ENCODE peak calls at places on chromosomes 16 and 17, in four cellular contexts. R is mesendoderm, V is IMR-90, G is mesenchymal stem cell. T is an unnamed sample.

GRCh38 chr16:30445408-30446202 is at the start of gene SEPHS2:
- DNase-seq in G (peak), V (peak), R (peak), T (peak)

GRCh38 chr16:58299757-58300349 is 5.0 kb upstream of the PRSS54 start:
- DNase-seq in V (peak), G (no peak), R (peak), T (peak)

GRCh38 chr16:21301168-21301894 is 23.2 kb upstream of the CRYM start:
- DNase-seq in G (peak), V (peak), R (peak), T (peak)

GRCh38 chr16:20799599-20799998 is 6.7 kb downstream of the ERI2 start:
- DNase-seq in R (no peak), V (peak), G (peak), T (peak)

GRCh38 chr16:9791566-9791965 is 390.7 kb downstream of the GRIN2A start:
- DNase-seq in V (no peak), R (no peak), G (no peak), T (peak)

GRCh38 chr16:56833243-56833970 is 31.6 kb upstream of the SLC12A3 start:
- DNase-seq in G (no peak), V (no peak), R (no peak), T (no peak)

GRCh38 chr17:39591958-39592954 is 15.5 kb downstream of the NEUROD2 start:
- DNase-seq in V (peak), R (peak), G (peak), T (peak)

GRCh38 chr16:11076259-11077018 is 132.1 kb downstream of the CLEC16A start:
- DNase-seq in V (peak), R (no peak), G (no peak), T (peak)

GRCh38 chr17:44108440-44109311 is 14.8 kb downstream of the HDAC5 start:
- DNase-seq in V (peak), R (no peak), G (peak), T (no peak)

GRCh38 chr16:80997964-80998620 is 8.6 kb downstream of the CMC2 start:
- DNase-seq in V (no peak), R (no peak), G (no peak), T (no peak)

GRCh38 chr17:56309897-56310296 is 156.6 kb downstream of the ANKFN1 start:
- DNase-seq in V (peak), R (no peak), G (no peak), T (no peak)

GRCh38 chr16:71230122-71230845 is at the start of gene HYDIN:
- DNase-seq in R (peak), G (peak), V (peak), T (peak)

GRCh38 chr16:87463722-87464690 is 28.8 kb downstream of the ZCCHC14 start:
- DNase-seq in R (no peak), V (peak), G (peak), T (no peak)

GRCh38 chr16:10678655-10679054 is 16.1 kb downstream of the TEKT5 start:
- DNase-seq in G (no peak), V (no peak), R (peak), T (peak)

GRCh38 chr17:61284174-61284573 is 115.5 kb upstream of the TBX2 start:
- DNase-seq in V (peak), G (peak), R (no peak), T (no peak)

GRCh38 chr17:51461578-51462004 is 201.2 kb downstream of the UTP18 start:
- DNase-seq in G (peak), V (peak), R (peak), T (peak)

GRCh38 chr16:12468552-12468951 is 335.1 kb downstream of the CPPED1 start:
- DNase-seq in V (no peak), G (no peak), R (peak), T (peak)

GRCh38 chr17:80708497-80708896 is 163.9 kb downstream of the RPTOR start:
- DNase-seq in G (no peak), R (no peak), V (no peak), T (no peak)

GRCh38 chr16:89506791-89507191 is 1.4 kb upstream of the SPG7 start:
- DNase-seq in G (no peak), R (no peak), V (no peak), T (no peak)

GRCh38 chr16:89507834-89508590 is at the start of gene SPG7:
- DNase-seq in R (peak), V (peak), G (peak), T (peak)

GRCh38 chr16:89507219-89507833 is 877 bp upstream of the SPG7 start:
- DNase-seq in V (no peak), G (no peak), R (no peak), T (no peak)

GRCh38 chr16:89505204-89506112 is 2.7 kb upstream of the SPG7 start:
- DNase-seq in G (peak), R (no peak), V (peak), T (no peak)

GRCh38 chr16:89506113-89506504 is 2.1 kb upstream of the SPG7 start:
- DNase-seq in R (no peak), G (no peak), V (no peak), T (no peak)
- H3K4me2 ChIP-seq in R (no peak), G (no peak), V (peak), T (no peak)

GRCh38 chr16:4957720-4958509 is at the start of gene SEC14L5:
- DNase-seq in G (peak), V (peak), R (peak), T (peak)
- H3K9ac ChIP-seq in G (peak), V (no peak), R (peak), T (no peak)

GRCh38 chr16:69166221-69166833 is 20.6 kb upstream of the SNTB2 start:
- DNase-seq in R (no peak), G (no peak), V (peak), T (no peak)
- H3K27ac ChIP-seq in R (no peak), G (peak), V (peak), T (no peak)

GRCh38 chr17:64504769-64505319 is 1.2 kb downstream of the DDX5 start:
- DNase-seq in G (peak), R (peak), V (peak), T (no peak)

GRCh38 chr17:64503821-64504768 is 2.0 kb downstream of the DDX5 start:
- DNase-seq in G (no peak), V (no peak), R (no peak), T (no peak)

GRCh38 chr17:64502809-64503208 is 3.3 kb downstream of the DDX5 start:
- DNase-seq in G (peak), R (no peak), V (peak), T (no peak)

GRCh38 chr17:64502021-64502420 is 4.1 kb downstream of the DDX5 start:
- DNase-seq in R (no peak), V (no peak), G (no peak), T (no peak)

DNA sequence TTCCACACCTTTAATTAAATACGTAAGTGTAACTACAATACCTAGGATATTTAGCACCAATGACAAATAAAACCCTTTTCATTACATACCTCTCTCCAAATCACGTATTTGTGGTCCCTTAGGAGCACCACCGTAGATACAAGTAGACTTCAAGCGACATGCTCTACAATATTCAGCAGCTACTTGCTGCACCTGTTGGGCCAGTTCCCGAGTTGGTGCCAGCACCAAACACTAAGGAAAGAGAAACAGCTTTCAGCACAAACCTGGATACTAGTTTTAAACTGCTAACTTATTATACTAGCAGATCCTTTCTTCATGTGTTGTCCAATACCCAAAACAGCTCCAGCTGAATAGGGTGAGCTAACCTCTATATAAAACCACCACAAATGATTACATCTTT is 2.7 kb downstream of the DDX5 start:
- DNase-seq in G (no peak), R (no peak), V (no peak), T (no peak)
- H3K4me2 ChIP-seq in G (peak), R (no peak), V (peak), T (peak)